ENCODE peak calls at places on chromosome 5, in six cellular contexts. One of them, this sample, is unnamed.

GRCh38 chr5:135566422-135567416 is 12.1 kb downstream of the CXCL14 start:
- DNase-seq in breast epithelium: no peak
- DNase-seq in Peyer's patch: no peak
- DNase-seq in cardiac muscle cell: no peak
- DNase-seq in prostate gland: no peak
- DNase-seq in H1: no peak
- DNase-seq in this sample: no peak

GRCh38 chr5:163106098-163106497 is 331.3 kb upstream of the CCNG1 start:
- DNase-seq in breast epithelium: no peak
- DNase-seq in Peyer's patch: no peak
- DNase-seq in cardiac muscle cell: no peak
- DNase-seq in prostate gland: no peak
- DNase-seq in H1: no peak
- DNase-seq in this sample: no peak

GRCh38 chr5:21817668-21818419 is 1035.3 kb downstream of the CDH12 start:
- DNase-seq in breast epithelium: no peak
- DNase-seq in Peyer's patch: no peak
- DNase-seq in cardiac muscle cell: peak; percentile 15
- DNase-seq in prostate gland: no peak
- DNase-seq in H1: no peak
- DNase-seq in this sample: no peak

GRCh38 chr5:135034186-135034962 is at the start of gene PITX1:
- DNase-seq in breast epithelium: no peak
- DNase-seq in Peyer's patch: peak; percentile 62
- DNase-seq in cardiac muscle cell: no peak
- DNase-seq in prostate gland: peak; percentile 80
- DNase-seq in H1: no peak
- DNase-seq in this sample: no peak

GRCh38 chr5:126778675-126779403 is 1.9 kb downstream of the LMNB1 start:
- DNase-seq in breast epithelium: no peak
- DNase-seq in Peyer's patch: peak; percentile 39
- DNase-seq in cardiac muscle cell: no peak
- DNase-seq in prostate gland: no peak
- DNase-seq in H1: no peak
- DNase-seq in this sample: no peak

GRCh38 chr5:115648072-115648471 is 22.2 kb upstream of the TMED7 start:
- DNase-seq in breast epithelium: no peak
- DNase-seq in Peyer's patch: no peak
- DNase-seq in cardiac muscle cell: no peak
- DNase-seq in prostate gland: no peak
- DNase-seq in H1: no peak
- DNase-seq in this sample: no peak

GRCh38 chr5:91386120-91386519 is 3.0 kb upstream of the ARRDC3 start:
- DNase-seq in breast epithelium: no peak
- DNase-seq in Peyer's patch: no peak
- DNase-seq in cardiac muscle cell: no peak
- DNase-seq in prostate gland: no peak
- DNase-seq in H1: no peak
- DNase-seq in this sample: no peak

GRCh38 chr5:132003982-132004381 is 7.5 kb downstream of the ACSL6 start:
- DNase-seq in breast epithelium: no peak
- DNase-seq in Peyer's patch: no peak
- DNase-seq in cardiac muscle cell: no peak
- DNase-seq in prostate gland: no peak
- DNase-seq in H1: no peak
- DNase-seq in this sample: no peak

GRCh38 chr5:132628814-132629213 is 29.2 kb upstream of the IL13 start:
- DNase-seq in breast epithelium: no peak
- DNase-seq in Peyer's patch: no peak
- DNase-seq in cardiac muscle cell: no peak
- DNase-seq in prostate gland: no peak
- DNase-seq in H1: no peak
- DNase-seq in this sample: no peak

GRCh38 chr5:96121362-96121761 is 159.7 kb upstream of the ELL2 start:
- DNase-seq in breast epithelium: no peak
- DNase-seq in Peyer's patch: no peak
- DNase-seq in cardiac muscle cell: no peak
- DNase-seq in prostate gland: no peak
- DNase-seq in H1: no peak
- DNase-seq in this sample: no peak

GRCh38 chr5:103472820-103473219 is 89.8 kb downstream of the NUDT12 start:
- DNase-seq in breast epithelium: no peak
- DNase-seq in Peyer's patch: no peak
- DNase-seq in cardiac muscle cell: peak; percentile 71
- DNase-seq in prostate gland: no peak
- DNase-seq in H1: no peak
- DNase-seq in this sample: no peak

GRCh38 chr5:28269978-28270377 is 1231.6 kb upstream of the CDH9 start:
- DNase-seq in breast epithelium: no peak
- DNase-seq in Peyer's patch: no peak
- DNase-seq in cardiac muscle cell: no peak
- DNase-seq in prostate gland: no peak
- DNase-seq in H1: no peak
- DNase-seq in this sample: no peak

GRCh38 chr5:175118700-175119309 is 325.2 kb downstream of the DRD1 start:
- DNase-seq in breast epithelium: no peak
- DNase-seq in Peyer's patch: no peak
- DNase-seq in cardiac muscle cell: no peak
- DNase-seq in prostate gland: no peak
- DNase-seq in H1: no peak
- DNase-seq in this sample: no peak

GRCh38 chr5:92835712-92836111 is 745.3 kb downstream of the NR2F1-AS1 start:
- DNase-seq in breast epithelium: no peak
- DNase-seq in Peyer's patch: no peak
- DNase-seq in cardiac muscle cell: no peak
- DNase-seq in prostate gland: no peak
- DNase-seq in H1: no peak
- DNase-seq in this sample: no peak

GRCh38 chr5:177335043-177335700 is 16.3 kb downstream of the LMAN2 start:
- DNase-seq in breast epithelium: no peak
- DNase-seq in Peyer's patch: no peak
- DNase-seq in cardiac muscle cell: no peak
- DNase-seq in prostate gland: no peak
- DNase-seq in H1: no peak
- DNase-seq in this sample: no peak

GRCh38 chr5:72598461-72599433 is 91.5 kb upstream of the ZNF366 start:
- DNase-seq in breast epithelium: no peak
- DNase-seq in Peyer's patch: peak; percentile 65
- DNase-seq in cardiac muscle cell: peak; percentile 93
- DNase-seq in prostate gland: no peak
- DNase-seq in H1: no peak
- DNase-seq in this sample: no peak

GRCh38 chr5:72602696-72603685 is 95.8 kb upstream of the ZNF366 start:
- DNase-seq in breast epithelium: no peak
- DNase-seq in Peyer's patch: no peak
- DNase-seq in cardiac muscle cell: no peak
- DNase-seq in prostate gland: no peak
- DNase-seq in H1: no peak
- DNase-seq in this sample: no peak

GRCh38 chr5:72599519-72600400 is 92.5 kb upstream of the ZNF366 start:
- DNase-seq in breast epithelium: no peak
- DNase-seq in Peyer's patch: no peak
- DNase-seq in cardiac muscle cell: peak; percentile 34
- DNase-seq in prostate gland: no peak
- DNase-seq in H1: no peak
- DNase-seq in this sample: no peak

GRCh38 chr5:72601861-72602260 is 94.7 kb upstream of the ZNF366 start:
- DNase-seq in breast epithelium: no peak
- DNase-seq in Peyer's patch: no peak
- DNase-seq in cardiac muscle cell: no peak
- DNase-seq in prostate gland: no peak
- DNase-seq in H1: no peak
- DNase-seq in this sample: no peak

GRCh38 chr5:72600401-72600981 is 93.3 kb upstream of the ZNF366 start:
- DNase-seq in breast epithelium: no peak
- DNase-seq in Peyer's patch: no peak
- DNase-seq in cardiac muscle cell: peak; percentile 65
- DNase-seq in prostate gland: no peak
- DNase-seq in H1: no peak
- DNase-seq in this sample: no peak
- H3K4me1 ChIP-seq in breast epithelium: no peaks in the 10 kb centered on the region
- H3K4me1 ChIP-seq in Peyer's patch: no peaks in the 10 kb centered on the region
- H3K4me1 ChIP-seq in cardiac muscle cell: peaks cover 14% of the 10 kb centered on the region
- H3K4me1 ChIP-seq in prostate gland: no peaks in the 10 kb centered on the region
- H3K4me1 ChIP-seq in H1: no peaks in the 10 kb centered on the region
- H3K4me1 ChIP-seq in this sample: no peaks in the 10 kb centered on the region

GRCh38 chr5:38319486-38319885 is 61.1 kb downstream of the EGFLAM start:
- DNase-seq in breast epithelium: no peak
- DNase-seq in Peyer's patch: no peak
- DNase-seq in cardiac muscle cell: no peak
- DNase-seq in prostate gland: no peak
- DNase-seq in H1: no peak
- DNase-seq in this sample: no peak

GRCh38 chr5:38317887-38318286 is 59.5 kb downstream of the EGFLAM start:
- DNase-seq in breast epithelium: no peak
- DNase-seq in Peyer's patch: no peak
- DNase-seq in cardiac muscle cell: no peak
- DNase-seq in prostate gland: no peak
- DNase-seq in H1: no peak
- DNase-seq in this sample: no peak

GRCh38 chr5:38321978-38322377 is 63.6 kb downstream of the EGFLAM start:
- DNase-seq in breast epithelium: no peak
- DNase-seq in Peyer's patch: no peak
- DNase-seq in cardiac muscle cell: no peak
- DNase-seq in prostate gland: no peak
- DNase-seq in H1: no peak
- DNase-seq in this sample: no peak

GRCh38 chr5:38329132-38329715 is 70.9 kb downstream of the EGFLAM start:
- DNase-seq in breast epithelium: no peak
- DNase-seq in Peyer's patch: no peak
- DNase-seq in cardiac muscle cell: peak; percentile 23
- DNase-seq in prostate gland: no peak
- DNase-seq in H1: no peak
- DNase-seq in this sample: no peak

DNA sequence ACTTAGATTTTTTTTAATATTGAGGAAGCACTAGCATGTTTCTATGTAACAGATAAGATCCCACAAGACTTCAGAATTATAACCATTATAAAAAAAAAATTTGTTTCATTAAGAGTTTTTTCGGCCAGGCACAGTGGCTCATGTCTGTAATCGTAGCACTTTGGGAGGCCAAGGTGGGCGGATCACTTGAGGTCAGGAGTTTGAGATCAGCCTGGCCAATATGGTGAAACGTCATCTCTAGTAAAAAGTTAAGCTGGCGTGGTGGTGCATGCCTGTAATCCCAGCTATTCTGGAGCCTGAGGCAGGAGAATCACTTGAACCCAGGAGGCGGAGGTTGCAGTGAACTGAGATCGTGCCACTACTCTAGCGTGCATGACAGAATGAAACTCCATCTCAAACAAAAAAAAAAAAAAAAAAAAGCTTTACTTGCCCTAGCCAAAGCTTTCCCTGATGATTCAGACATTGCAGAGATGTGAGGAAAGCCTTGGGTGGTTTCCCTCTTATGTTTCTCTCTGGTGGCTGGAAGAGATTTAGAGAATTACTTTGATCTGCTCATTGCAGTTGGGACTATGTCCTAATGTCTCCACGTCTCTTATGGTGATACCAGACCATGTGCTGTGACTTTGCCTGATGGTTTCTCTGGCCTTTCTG is 65.4 kb downstream of the EGFLAM start:
- DNase-seq in breast epithelium: no peak
- DNase-seq in Peyer's patch: no peak
- DNase-seq in cardiac muscle cell: peak; percentile 47
- DNase-seq in prostate gland: no peak
- DNase-seq in H1: no peak
- DNase-seq in this sample: no peak
- H3K4me3 ChIP-seq in breast epithelium: no peak overlapping the region
- H3K4me3 ChIP-seq in Peyer's patch: no peak overlapping the region
- H3K4me3 ChIP-seq in cardiac muscle cell: no peak overlapping the region
- H3K4me3 ChIP-seq in prostate gland: no peak overlapping the region
- H3K4me3 ChIP-seq in H1: no peak overlapping the region
- H3K4me3 ChIP-seq in this sample: no peak overlapping the region

DNA sequence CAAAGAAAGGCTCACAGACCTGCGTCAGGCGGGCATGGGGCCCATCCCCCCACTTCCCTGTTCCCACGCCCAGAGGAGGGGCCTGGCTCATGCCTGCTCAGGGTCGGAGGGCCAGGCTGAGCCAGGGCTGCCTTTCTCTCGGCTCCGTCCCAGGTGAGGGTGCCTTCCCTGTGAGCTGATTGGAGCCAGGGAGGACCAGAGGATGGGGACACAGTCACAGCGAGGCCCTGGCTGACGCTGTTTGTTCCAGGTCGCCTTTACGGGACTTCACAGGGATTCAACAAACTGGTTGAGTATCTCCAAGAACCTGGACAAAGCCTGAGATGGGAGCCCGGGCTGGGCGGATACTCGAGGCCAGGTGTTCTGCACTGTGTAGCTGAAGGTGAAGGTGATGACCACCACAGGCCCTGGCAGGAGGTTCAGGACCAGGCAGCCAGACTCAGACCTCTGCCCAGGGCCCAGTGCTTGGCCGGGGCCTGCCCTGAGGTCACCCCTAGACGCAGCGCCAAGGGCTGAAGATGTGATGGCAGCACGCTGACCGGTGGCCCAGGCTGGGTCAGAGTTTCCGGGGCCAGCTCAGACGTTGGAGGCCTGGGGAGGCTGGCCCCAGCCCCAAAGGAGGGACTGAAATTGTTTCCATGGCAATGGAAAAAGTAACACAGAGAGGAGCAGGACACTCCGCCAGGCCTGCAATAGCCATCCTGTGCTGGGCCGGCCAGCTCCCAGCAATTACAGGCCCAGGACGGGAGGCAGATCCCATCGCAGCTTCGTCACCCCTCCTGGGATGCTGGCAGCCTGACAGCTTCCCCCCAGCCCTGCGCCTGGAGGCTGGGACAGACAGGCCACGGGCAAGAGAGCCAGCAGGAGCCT is 65.3 kb upstream of the ADAMTS2 start:
- DNase-seq in breast epithelium: no peak
- DNase-seq in Peyer's patch: no peak
- DNase-seq in cardiac muscle cell: no peak
- DNase-seq in prostate gland: no peak
- DNase-seq in H1: no peak
- DNase-seq in this sample: no peak
- H3K9me3 ChIP-seq in breast epithelium: no peaks in the 10 kb centered on the region
- H3K9me3 ChIP-seq in Peyer's patch: no peaks in the 10 kb centered on the region
- H3K9me3 ChIP-seq in cardiac muscle cell: no peaks in the 10 kb centered on the region
- H3K9me3 ChIP-seq in prostate gland: no peaks in the 10 kb centered on the region
- H3K9me3 ChIP-seq in H1: no peaks in the 10 kb centered on the region
- H3K9me3 ChIP-seq in this sample: no peaks in the 10 kb centered on the region

DNA sequence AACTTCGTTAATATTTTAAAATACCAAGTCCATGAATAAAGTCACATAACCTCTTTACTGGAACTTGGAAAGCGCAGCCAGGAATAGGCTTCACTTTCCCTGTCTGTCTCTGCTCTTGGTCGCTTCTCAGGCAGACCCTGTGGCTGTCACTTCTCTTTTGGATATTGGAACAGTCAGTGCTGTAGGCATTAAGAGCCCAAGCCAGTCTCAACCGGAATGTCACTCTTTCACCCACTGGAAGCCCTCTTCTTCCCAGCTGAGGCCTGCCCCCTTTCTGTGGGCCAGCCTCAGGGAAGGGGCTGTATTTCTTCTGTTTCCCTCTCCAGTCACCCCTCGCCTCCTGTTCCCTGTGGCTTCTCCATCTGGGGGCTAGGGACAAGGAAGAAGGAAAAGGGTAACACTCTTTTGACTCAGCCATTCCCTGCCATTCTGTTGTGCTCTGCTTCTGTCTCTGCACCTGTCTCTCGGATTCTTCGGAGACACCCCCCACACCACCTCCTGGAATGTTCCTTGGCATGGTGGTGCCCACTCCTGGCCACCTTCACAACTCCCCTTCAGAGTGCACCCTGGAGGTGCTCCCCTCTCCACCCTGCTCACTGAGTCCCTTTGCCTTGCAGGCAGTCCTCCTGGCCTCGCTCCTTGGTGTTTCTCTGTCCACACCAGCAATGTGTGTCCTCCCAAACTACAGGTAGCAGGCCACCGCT is 103.4 kb downstream of the TRIO start:
- DNase-seq in breast epithelium: no peak
- DNase-seq in Peyer's patch: no peak
- DNase-seq in cardiac muscle cell: no peak
- DNase-seq in prostate gland: no peak
- DNase-seq in H1: no peak
- DNase-seq in this sample: no peak
- H3K4me1 ChIP-seq in breast epithelium: no peaks in the 10 kb centered on the region
- H3K4me1 ChIP-seq in Peyer's patch: no peaks in the 10 kb centered on the region
- H3K4me1 ChIP-seq in cardiac muscle cell: peaks cover 34% of the 10 kb centered on the region
- H3K4me1 ChIP-seq in prostate gland: no peaks in the 10 kb centered on the region
- H3K4me1 ChIP-seq in H1: peaks cover 21% of the 10 kb centered on the region
- H3K4me1 ChIP-seq in this sample: no peaks in the 10 kb centered on the region